ENCODE peak calls at places on chromosomes 4 and X, in nine cellular contexts. V is left lung; K is BJ; H is sigmoid colon; F is activated CD8-positive, alpha-beta T cell treated with anti-CD3 and anti-CD28 coated beads for 36 hours; D is fibroblast of the aortic adventitia; L is bronchial epithelial cell; W is GM06990; C is SK-N-SH. M is an unnamed sample.

GRCh38 chrX:74603040-74603439 is 11.4 kb downstream of the RLIM start:
- DNase-seq in V (no peak), K (no peak), H (no peak), F (no peak), D (no peak), L (no peak), W (no peak), C (no peak), M (no peak)

GRCh38 chr4:74117024-74117534 is 18.1 kb upstream of the CXCL2 start:
- DNase-seq in V (peak; percentile 66), K (peak; percentile 92), H (peak; percentile 88), F (no peak), D (peak; percentile 99), L (peak; percentile 91), W (no peak), C (no peak), M (no peak)

GRCh38 chr4:104501290-104501689 is 6.6 kb upstream of the CXXC4 start:
- DNase-seq in V (no peak), K (no peak), H (no peak), F (no peak), D (no peak), L (no peak), W (no peak), C (no peak), M (no peak)

GRCh38 chr4:48129307-48130014 is 4.6 kb downstream of the TXK start:
- DNase-seq in V (no peak), K (no peak), H (no peak), F (peak; percentile 84), D (peak; percentile 7), L (no peak), W (no peak), C (no peak), M (no peak)

GRCh38 chr4:119010909-119011606 is 122.4 kb downstream of the SYNPO2 start:
- DNase-seq in V (peak; percentile 44), K (no peak), H (peak; percentile 82), F (no peak), D (peak; percentile 26), L (no peak), W (no peak), C (no peak), M (no peak)

GRCh38 chr4:112861378-112862317 is 187.8 kb upstream of the ANK2 start:
- DNase-seq in V (no peak), K (no peak), H (no peak), F (no peak), D (no peak), L (no peak), W (no peak), C (no peak), M (no peak)

GRCh38 chr4:97987019-97987648 is 156.1 kb downstream of the STPG2 start:
- DNase-seq in V (no peak), K (no peak), H (no peak), F (no peak), D (peak; percentile 17), L (peak; percentile 60), W (no peak), C (peak; percentile 41), M (peak; percentile 24)

GRCh38 chr4:176794151-176794550 is 1.4 kb upstream of the VEGFC start:
- DNase-seq in V (no peak), K (peak; percentile 88), H (no peak), F (no peak), D (peak; percentile 93), L (peak; percentile 97), W (no peak), C (no peak), M (no peak)

GRCh38 chrX:915427-916234 is 285.0 kb downstream of the SHOX start:
- DNase-seq in V (no peak), K (no peak), H (no peak), F (peak; percentile 55), D (no peak), L (no peak), W (no peak), C (no peak), M (no peak)

GRCh38 chrX:108464604-108465003 is 25.0 kb downstream of the COL4A5 start:
- DNase-seq in V (no peak), K (no peak), H (no peak), F (no peak), D (peak; percentile 33), L (no peak), W (no peak), C (no peak), M (no peak)

GRCh38 chr4:2891294-2891693 is 47.6 kb downstream of the ADD1 start:
- DNase-seq in V (no peak), K (no peak), H (no peak), F (no peak), D (peak; percentile 66), L (peak; percentile 49), W (no peak), C (no peak), M (no peak)

DNA sequence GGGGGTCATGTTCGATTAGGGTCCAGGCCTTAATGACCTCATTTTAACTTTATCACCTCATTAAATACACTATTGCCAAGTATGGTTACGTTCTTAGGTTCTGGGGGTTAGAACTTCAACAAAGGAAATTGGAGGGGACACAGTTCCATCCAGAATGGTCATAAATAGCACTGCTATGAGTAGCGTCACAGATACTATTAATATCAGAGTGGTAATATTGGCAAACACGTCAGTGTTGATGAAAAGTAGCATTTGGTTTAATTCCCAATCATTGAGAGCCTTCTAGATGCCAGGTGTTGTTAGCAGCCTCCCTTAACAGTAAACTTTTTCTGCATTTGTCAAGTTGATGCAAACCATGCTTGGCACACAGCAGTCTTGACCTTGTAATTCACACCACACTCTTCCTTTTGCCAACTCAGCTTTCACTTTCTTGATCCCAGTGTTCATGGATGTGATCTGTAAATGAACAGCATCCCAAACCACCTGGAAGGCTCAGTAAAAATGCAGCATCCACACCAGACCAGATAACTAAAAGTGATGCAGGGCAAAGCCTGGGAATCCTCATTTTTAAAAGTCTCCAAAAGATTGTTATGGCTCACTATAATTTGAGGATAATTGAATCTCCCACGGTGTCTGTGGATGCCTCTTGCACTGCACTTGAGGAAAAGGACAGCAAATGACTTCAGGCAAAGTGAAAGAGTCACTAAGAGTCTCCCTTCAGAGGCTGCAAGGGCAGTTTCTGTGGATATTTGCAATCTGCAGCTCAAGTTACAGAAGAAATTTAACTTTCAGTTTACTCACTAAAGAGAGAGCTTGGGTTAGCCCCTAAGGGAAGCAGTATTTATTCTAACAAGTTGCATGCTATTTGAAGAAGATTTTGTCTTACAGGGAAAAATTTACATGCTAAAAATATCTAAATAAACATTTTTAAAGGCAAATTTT is 912.3 kb upstream of the TENM3 start:
- DNase-seq in V (no peak), K (no peak), H (no peak), F (no peak), D (no peak), L (no peak), W (no peak), C (no peak), M (no peak)
- TF ChIP-seq CTCF in V (no peak), K (no peak), H (no peak), F (no peak), D (no peak), L (no peak), W (no peak), C (no peak), M (no peak)

GRCh38 chr4:16027626-16028025 is 56.2 kb downstream of the PROM1 start:
- DNase-seq in V (no peak), K (no peak), H (no peak), F (no peak), D (peak; percentile 13), L (no peak), W (no peak), C (no peak), M (no peak)

GRCh38 chr4:16024009-16024408 is 59.8 kb downstream of the PROM1 start:
- DNase-seq in V (no peak), K (no peak), H (no peak), F (no peak), D (peak; percentile 40), L (no peak), W (no peak), C (no peak), M (no peak)

GRCh38 chr4:16027114-16027513 is 56.7 kb downstream of the PROM1 start:
- DNase-seq in V (no peak), K (no peak), H (no peak), F (no peak), D (peak; percentile 18), L (peak; percentile 32), W (no peak), C (no peak), M (no peak)

GRCh38 chr4:16025268-16025667 is 58.6 kb downstream of the PROM1 start:
- DNase-seq in V (no peak), K (no peak), H (no peak), F (no peak), D (no peak), L (no peak), W (no peak), C (no peak), M (no peak)

DNA sequence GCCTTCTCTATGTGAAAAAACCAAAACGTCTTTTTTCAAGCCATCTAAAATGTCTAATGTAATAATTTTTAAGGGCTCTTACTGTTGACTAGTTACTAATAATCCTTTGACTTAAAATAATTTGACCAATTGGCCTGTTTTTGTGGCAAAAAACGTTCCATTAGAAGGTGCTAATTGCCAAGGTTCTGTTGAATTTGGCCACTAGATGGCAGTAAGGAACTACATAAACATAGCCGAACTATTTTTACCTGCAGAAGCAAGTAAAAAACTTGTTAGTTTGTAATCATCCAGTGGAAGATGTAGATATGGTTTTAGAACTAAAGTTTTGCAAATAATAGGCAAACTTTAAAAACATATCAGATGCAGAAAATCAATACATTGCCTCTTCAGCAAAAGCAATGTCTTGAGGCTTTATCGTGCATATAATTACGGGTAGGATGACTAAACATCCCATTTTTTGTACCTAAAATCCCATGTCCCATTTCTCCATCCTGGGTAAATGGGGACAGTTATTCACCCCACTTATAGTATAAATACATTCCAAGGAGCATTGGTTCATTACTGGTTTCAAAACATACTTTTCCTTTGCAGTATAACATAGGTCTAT is 57.6 kb downstream of the PROM1 start:
- DNase-seq in V (no peak), K (no peak), H (no peak), F (peak; percentile 30), D (peak; percentile 78), L (peak; percentile 63), W (no peak), C (peak; percentile 39), M (peak; percentile 80)
- TF ChIP-seq CTCF in V (peak; percentile 74), K (peak; percentile 63), H (peak; percentile 63), F (peak; percentile 82), D (peak; percentile 71), L (peak; percentile 46), W (peak; percentile 69), C (peak; percentile 96), M (peak; percentile 99)

GRCh38 chr4:142663828-142664227 is 182.3 kb downstream of the INPP4B start:
- DNase-seq in V (no peak), K (peak; percentile 3), H (no peak), F (no peak), D (peak; percentile 27), L (no peak), W (no peak), C (no peak), M (no peak)

GRCh38 chr4:142656178-142656577 is 189.9 kb downstream of the INPP4B start:
- DNase-seq in V (no peak), K (no peak), H (no peak), F (peak; percentile 26), D (peak; percentile 23), L (no peak), W (no peak), C (no peak), M (peak; percentile 30)

GRCh38 chr4:142660728-142661127 is 185.4 kb downstream of the INPP4B start:
- DNase-seq in V (no peak), K (no peak), H (no peak), F (peak; percentile 2), D (no peak), L (no peak), W (no peak), C (no peak), M (no peak)
- TF ChIP-seq CTCF in V (no peak), K (peak; percentile 6), H (no peak), F (no peak), D (no peak), L (no peak), W (peak; percentile 4), C (peak; percentile 27), M (peak; percentile 57)

GRCh38 chr4:13966241-13967195 is 339.0 kb upstream of the BOD1L1 start:
- DNase-seq in V (no peak), K (no peak), H (no peak), F (no peak), D (peak; percentile 85), L (peak; percentile 75), W (no peak), C (no peak), M (no peak)
- TF ChIP-seq CTCF in V (no peak), K (peak; percentile 36), H (no peak), F (no peak), D (peak; percentile 39), L (no peak), W (no peak), C (peak; percentile 30), M (no peak)